ENCODE peak calls at places on chromosomes 7 and 10, in six cellular contexts. A is nephron progenitor cell, M is MV-4-11, Q is pancreas, X is HepG2, K is caudate nucleus. P is an unnamed sample.

GRCh38 chr7:5429857-5430611 is 6.4 kb upstream of the TNRC18 start:
- DNase-seq in A (peak; percentile 57), M (no peak), Q (peak; percentile 29), X (no peak), K (no peak), P (no peak)

GRCh38 chr10:103715430-103715829 is 139.9 kb downstream of the SH3PXD2A start:
- DNase-seq in A (no peak), M (no peak), Q (no peak), X (peak; percentile 11), K (no peak), P (no peak)

GRCh38 chr10:93438796-93439253 is 43.3 kb downstream of the MYOF start:
- DNase-seq in A (peak; percentile 42), M (no peak), Q (peak; percentile 59), X (no peak), K (no peak), P (no peak)

GRCh38 chr7:73647725-73648592 is 19.7 kb upstream of the VPS37D start:
- DNase-seq in A (peak; percentile 49), M (no peak), Q (peak; percentile 30), X (peak; percentile 41), K (no peak), P (no peak)

GRCh38 chr10:88088441-88089340 is 225.3 kb downstream of the PTEN start:
- DNase-seq in A (no peak), M (no peak), Q (no peak), X (no peak), K (no peak), P (no peak)

GRCh38 chr7:147498081-147498480 is 1092.5 kb upstream of the C7orf33 start:
- DNase-seq in A (no peak), M (peak; percentile 3), Q (no peak), X (no peak), K (no peak), P (no peak)

GRCh38 chr7:138257459-138258193 is 181.4 kb downstream of the AKR1D1 start:
- DNase-seq in A (no peak), M (peak; percentile 89), Q (no peak), X (peak; percentile 99), K (no peak), P (no peak)

GRCh38 chr10:73768881-73769280 is 13.0 kb upstream of the CHCHD1 start:
- DNase-seq in A (no peak), M (no peak), Q (no peak), X (no peak), K (no peak), P (no peak)

GRCh38 chr10:9198611-9199010 is 1144.1 kb downstream of the GATA3 start:
- DNase-seq in A (no peak), M (no peak), Q (no peak), X (no peak), K (no peak), P (no peak)

GRCh38 chr10:116120688-116121087 is 152.3 kb downstream of the GFRA1 start:
- DNase-seq in A (peak; percentile 48), M (no peak), Q (no peak), X (no peak), K (no peak), P (no peak)

GRCh38 chr10:64733980-64734379 is 1212.8 kb downstream of the REEP3 start:
- DNase-seq in A (peak; percentile 7), M (peak; percentile 66), Q (no peak), X (peak; percentile 32), K (no peak), P (no peak)

GRCh38 chr7:33698006-33698405 is 207.3 kb upstream of the BMPER start:
- DNase-seq in A (no peak), M (no peak), Q (no peak), X (no peak), K (no peak), P (no peak)

GRCh38 chr10:114540191-114540590 is 117.9 kb downstream of the ABLIM1 start:
- DNase-seq in A (no peak), M (no peak), Q (no peak), X (no peak), K (no peak), P (no peak)

GRCh38 chr10:76559889-76560215 is 1077.8 kb downstream of the KCNMA1 start:
- DNase-seq in A (no peak), M (no peak), Q (no peak), X (no peak), K (no peak), P (no peak)

GRCh38 chr10:33025910-33026309 is 67.9 kb upstream of the ITGB1 start:
- DNase-seq in A (no peak), M (no peak), Q (no peak), X (no peak), K (no peak), P (no peak)

GRCh38 chr7:127251458-127252379 is 1.0 kb downstream of the GRM8 start:
- DNase-seq in A (peak; percentile 29), M (no peak), Q (no peak), X (no peak), K (no peak), P (no peak)

GRCh38 chr7:156109988-156110387 is 297.7 kb upstream of the SHH start:
- DNase-seq in A (no peak), M (no peak), Q (no peak), X (peak; percentile 9), K (no peak), P (no peak)

GRCh38 chr7:41030673-41031072 is 672.2 kb downstream of the INHBA start:
- DNase-seq in A (no peak), M (no peak), Q (no peak), X (no peak), K (no peak), P (no peak)

GRCh38 chr7:27647052-27647451 is 15.6 kb downstream of the HIBADH start:
- DNase-seq in A (no peak), M (no peak), Q (no peak), X (no peak), K (no peak), P (no peak)

GRCh38 chr10:85665661-85666060 is 700.9 kb downstream of the GRID1 start:
- DNase-seq in A (no peak), M (no peak), Q (no peak), X (no peak), K (no peak), P (no peak)

GRCh38 chr7:76509931-76510877 is at the start of gene UPK3B:
- DNase-seq in A (no peak), M (no peak), Q (no peak), X (no peak), K (no peak), P (no peak)

GRCh38 chr7:106108988-106109387 is 3.1 kb downstream of the SYPL1 start:
- DNase-seq in A (no peak), M (peak; percentile 40), Q (no peak), X (peak; percentile 20), K (no peak), P (no peak)

GRCh38 chr7:23654508-23654907 is 25.5 kb upstream of the FAM221A start:
- DNase-seq in A (peak; percentile 14), M (peak; percentile 15), Q (peak; percentile 50), X (peak; percentile 15), K (no peak), P (no peak)

GRCh38 chr10:56090914-56091540 is 270.0 kb downstream of the ZWINT start:
- DNase-seq in A (no peak), M (no peak), Q (no peak), X (no peak), K (no peak), P (no peak)

GRCh38 chr7:93890464-93891068 is at the start of gene TFPI2:
- DNase-seq in A (peak; percentile 78), M (no peak), Q (peak; percentile 42), X (peak; percentile 2), K (no peak), P (no peak)

GRCh38 chr7:100602889-100603696 is 930 bp downstream of the PCOLCE start:
- DNase-seq in A (peak; percentile 83), M (no peak), Q (no peak), X (no peak), K (no peak), P (no peak)

GRCh38 chr10:48523820-48524758 is 80.8 kb downstream of the ARHGAP22 start:
- DNase-seq in A (peak; percentile 72), M (peak; percentile 3), Q (no peak), X (no peak), K (no peak), P (no peak)

GRCh38 chr10:48698971-48699627 is 14.4 kb downstream of the WDFY4 start:
- DNase-seq in A (no peak), M (no peak), Q (no peak), X (no peak), K (no peak), P (no peak)

GRCh38 chr10:63236113-63236935 is 103.2 kb downstream of the NRBF2 start:
- DNase-seq in A (no peak), M (peak; percentile 86), Q (peak; percentile 23), X (peak; percentile 44), K (no peak), P (no peak)

GRCh38 chr10:77756319-77757232 is 119.0 kb upstream of the KCNMA1 start:
- DNase-seq in A (peak; percentile 72), M (peak; percentile 15), Q (peak; percentile 5), X (peak; percentile 59), K (no peak), P (no peak)

GRCh38 chr10:124724279-124725027 is 19.7 kb downstream of the FAM53B start:
- DNase-seq in A (no peak), M (no peak), Q (no peak), X (peak; percentile 72), K (peak; percentile 79), P (no peak)

GRCh38 chr10:104450954-104451353 is 97.3 kb downstream of the CFAP58 start:
- DNase-seq in A (no peak), M (no peak), Q (no peak), X (no peak), K (no peak), P (no peak)